ENCODE peak calls at places on chromosomes 3 and 15, in six cellular contexts. W is HepG2, U is K562, Q is A549, T is lower leg skin, C is uterus. Y is an unnamed sample.

GRCh38 chr3:43629741-43630140 is 7.9 kb upstream of the ANO10 start:
- DNase-seq in W (no peak), U (no peak), Q (peak; percentile 26), T (no peak), C (no peak), Y (no peak)

GRCh38 chr3:113897373-113897777 is 50.4 kb upstream of the ZDHHC23 start:
- DNase-seq in W (no peak), U (no peak), Q (no peak), T (no peak), C (no peak), Y (no peak)

GRCh38 chr15:95760508-95760907 is 570.0 kb upstream of the NR2F2 start:
- DNase-seq in W (peak; percentile 30), U (no peak), Q (peak; percentile 68), T (no peak), C (no peak), Y (peak; percentile 60)

GRCh38 chr3:185337231-185337816 is 25.6 kb upstream of the MAP3K13 start:
- DNase-seq in W (peak; percentile 64), U (no peak), Q (peak; percentile 78), T (no peak), C (no peak), Y (no peak)

GRCh38 chr3:47016934-47017435 is 37.5 kb downstream of the NBEAL2 start:
- DNase-seq in W (no peak), U (peak; percentile 80), Q (no peak), T (no peak), C (no peak), Y (peak; percentile 97)

GRCh38 chr3:115843206-115843605 is 219.9 kb downstream of the GAP43 start:
- DNase-seq in W (peak; percentile 95), U (no peak), Q (no peak), T (no peak), C (no peak), Y (no peak)

GRCh38 chr3:196108075-196108743 is 26.3 kb upstream of the TFRC start:
- DNase-seq in W (no peak), U (peak; percentile 88), Q (no peak), T (peak; percentile 24), C (no peak), Y (no peak)

GRCh38 chr3:43004282-43004681 is 25.2 kb downstream of the GASK1A start:
- DNase-seq in W (no peak), U (no peak), Q (no peak), T (no peak), C (no peak), Y (no peak)

GRCh38 chr3:89682556-89682955 is 575.1 kb downstream of the EPHA3 start:
- DNase-seq in W (no peak), U (no peak), Q (no peak), T (no peak), C (no peak), Y (no peak)

GRCh38 chr3:4948395-4948794 is 30.8 kb upstream of the BHLHE40 start:
- DNase-seq in W (no peak), U (no peak), Q (peak; percentile 33), T (no peak), C (no peak), Y (no peak)

GRCh38 chr3:15055019-15055557 is 10.0 kb downstream of the MRPS25 start:
- DNase-seq in W (no peak), U (peak; percentile 55), Q (no peak), T (no peak), C (no peak), Y (peak; percentile 34)

GRCh38 chr15:75036269-75036668 is 12.9 kb downstream of the PPCDC start:
- DNase-seq in W (no peak), U (peak; percentile 43), Q (peak; percentile 44), T (no peak), C (no peak), Y (peak; percentile 40)

DNA sequence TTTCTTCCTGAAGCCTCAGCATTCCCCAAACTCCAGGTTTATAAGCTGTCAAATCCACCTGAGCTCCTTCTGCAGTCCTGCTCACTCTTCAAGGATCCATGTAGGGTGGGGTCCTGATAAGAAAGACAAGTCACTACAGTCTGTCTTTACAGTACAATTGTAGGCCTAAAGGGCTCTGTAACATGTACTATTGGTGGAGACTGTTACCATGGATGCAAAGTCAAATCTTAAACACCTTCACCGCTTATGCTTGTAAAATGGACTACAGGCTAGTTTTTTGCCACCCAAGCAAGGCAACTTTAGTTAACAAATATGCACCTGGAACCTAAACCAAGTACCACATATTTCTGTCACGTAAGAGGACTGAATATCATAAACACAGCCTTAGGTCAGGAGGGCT is 44.7 kb downstream of the CBLB start:
- DNase-seq in W (no peak), U (no peak), Q (no peak), T (no peak), C (no peak), Y (no peak)
- TF ChIP-seq POLR2A in W (no peak), U (no peak), Q (no peak), T (no peak), C (no peak), Y (no peak)

DNA sequence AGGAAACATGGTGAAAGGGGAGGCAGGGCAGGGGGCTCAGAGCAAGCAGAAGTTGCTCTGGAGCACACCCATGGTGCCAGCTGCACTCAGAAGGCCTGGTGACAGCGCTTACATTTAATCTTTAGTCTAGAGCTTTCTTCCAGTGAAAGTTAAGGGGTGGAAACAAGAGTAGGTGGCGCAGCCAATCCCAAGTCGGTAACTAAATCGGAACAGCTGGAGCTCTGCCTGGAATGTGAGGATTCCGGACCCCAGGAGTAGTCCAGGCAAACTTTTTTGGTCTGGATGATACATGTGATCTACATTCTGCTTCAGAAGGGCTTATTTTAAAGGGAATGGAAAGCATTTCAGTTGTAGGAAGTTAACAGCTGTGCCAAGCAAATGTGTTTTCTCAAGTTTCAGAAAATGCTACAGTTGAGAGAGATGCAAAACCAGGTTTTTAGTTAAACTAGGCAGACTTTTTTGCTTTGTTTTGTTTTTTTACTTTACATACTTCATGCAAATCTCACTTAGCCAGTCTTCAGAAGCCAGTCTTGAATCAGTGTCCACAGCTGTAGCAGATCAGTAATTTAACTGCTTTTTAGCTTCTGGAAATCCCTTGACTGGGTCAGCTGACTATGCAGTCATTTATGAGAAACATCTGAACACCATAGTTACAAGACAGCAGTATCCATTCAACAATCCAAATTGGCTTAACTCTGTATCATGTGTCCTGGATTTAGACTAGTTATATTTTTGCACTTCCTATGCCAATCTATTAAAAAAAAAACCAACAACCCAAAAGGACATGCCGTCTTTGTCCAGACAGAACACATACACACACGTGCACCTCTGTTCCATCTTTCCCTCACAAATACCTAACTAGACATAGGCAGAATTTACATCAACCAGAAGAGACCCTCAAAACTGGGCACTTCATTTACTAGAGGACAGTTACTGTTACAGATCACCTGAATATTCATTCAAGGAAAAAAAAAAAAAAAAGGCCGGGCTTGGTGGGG is 33.2 kb downstream of the ZNF106 start:
- DNase-seq in W (no peak), U (no peak), Q (no peak), T (peak; percentile 56), C (peak; percentile 81), Y (no peak)
- TF ChIP-seq POLR2A in W (no peak), U (no peak), Q (no peak), T (no peak), C (peak; percentile 48), Y (no peak)

GRCh38 chr15:51647128-51647562 is 24.6 kb upstream of the DMXL2 start:
- DNase-seq in W (no peak), U (peak; percentile 40), Q (no peak), T (peak; percentile 24), C (no peak), Y (peak; percentile 80)
- TF ChIP-seq POLR2A in W (no peak), U (no peak), Q (no peak), T (no peak), C (no peak), Y (no peak)

DNA sequence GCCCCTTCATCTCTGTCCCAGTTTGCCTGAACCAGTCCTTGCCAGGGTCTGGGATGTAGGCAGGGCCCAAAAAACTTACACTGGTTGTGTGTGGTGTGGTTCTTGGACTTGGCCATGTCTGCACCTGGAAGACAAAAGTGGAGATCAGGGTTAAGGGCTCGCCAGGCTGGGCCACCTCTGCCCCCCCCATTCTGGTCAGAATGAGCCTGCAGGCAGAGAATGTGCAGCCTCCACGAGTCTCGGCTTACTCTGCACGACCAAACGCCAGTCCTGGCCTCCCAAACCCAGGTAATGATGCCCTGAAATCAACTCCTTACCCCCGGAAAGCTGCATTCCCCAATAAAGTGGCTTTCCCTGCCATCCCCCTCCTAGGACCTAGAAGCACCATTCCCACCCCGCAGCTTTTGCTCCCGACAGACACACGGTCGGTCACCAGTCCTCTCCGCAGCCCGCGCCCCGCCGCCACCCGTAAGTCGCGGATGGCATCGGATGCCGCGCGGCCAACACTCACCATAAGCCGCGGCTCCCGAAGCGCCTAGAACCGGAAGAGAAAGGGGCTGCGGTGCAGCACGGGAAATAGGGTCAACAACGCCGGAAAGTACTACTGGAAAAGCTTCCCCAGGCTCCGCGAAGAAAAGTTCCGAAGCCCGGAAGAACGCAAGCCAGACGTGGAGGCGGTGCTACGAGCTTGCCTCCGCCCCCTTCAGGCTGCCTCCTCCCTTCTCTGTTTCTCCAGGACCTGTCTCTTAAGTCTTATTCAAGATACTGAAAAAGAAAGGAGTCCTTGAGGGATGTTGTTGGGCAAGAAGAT is at the start of gene RPL29:
- DNase-seq in W (peak; percentile 87), U (peak; percentile 79), Q (peak; percentile 92), T (peak; percentile 94), C (peak; percentile 94), Y (peak; percentile 96)
- TF ChIP-seq POLR2A in W (peak; percentile 95), U (peak; percentile 98), Q (peak; percentile 78), T (no peak), C (peak; percentile 41), Y (peak; percentile 95)

DNA sequence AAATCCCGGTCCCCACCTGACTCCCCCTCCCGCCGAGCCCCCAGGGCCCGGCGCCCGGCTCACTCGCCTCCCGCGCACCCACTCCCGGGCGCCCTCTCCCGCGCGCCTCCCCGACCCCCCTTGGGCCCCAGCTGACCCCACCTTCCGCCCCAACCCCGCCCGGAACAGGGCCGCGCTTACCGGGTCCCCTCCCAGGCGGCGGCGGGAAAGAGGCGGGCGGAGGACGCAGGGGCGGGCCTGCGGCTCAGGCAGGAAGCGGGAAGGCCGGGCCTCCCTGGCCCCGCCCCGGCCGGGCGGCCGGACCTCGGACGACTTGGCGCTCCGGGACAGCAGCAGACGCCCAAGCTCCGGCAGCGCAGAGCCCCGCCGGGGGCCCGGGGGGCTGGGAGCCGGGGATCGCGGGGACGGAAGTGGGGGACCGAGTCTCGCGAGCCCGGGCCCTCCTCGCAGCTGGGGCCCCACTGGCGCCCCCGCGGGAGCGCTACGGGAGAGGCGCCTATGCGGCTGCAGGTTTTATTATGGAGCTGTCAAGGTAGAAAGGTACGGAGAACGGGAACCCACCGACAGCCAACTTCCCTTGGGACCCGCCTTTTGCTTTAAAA is at the start of gene SLC41A3:
- DNase-seq in W (peak; percentile 80), U (peak; percentile 86), Q (peak; percentile 81), T (peak; percentile 89), C (peak; percentile 87), Y (peak; percentile 94)
- TF ChIP-seq POLR2A in W (peak; percentile 71), U (peak; percentile 61), Q (peak; percentile 1), T (no peak), C (peak; percentile 47), Y (peak; percentile 75)

GRCh38 chr3:49929333-49930240 is at the start of gene MON1A:
- DNase-seq in W (peak; percentile 91), U (peak; percentile 82), Q (peak; percentile 86), T (peak; percentile 93), C (peak; percentile 95), Y (peak; percentile 88)
- TF ChIP-seq POLR2A in W (peak; percentile 79), U (peak; percentile 74), Q (peak; percentile 22), T (no peak), C (peak; percentile 21), Y (peak; percentile 47)

GRCh38 chr3:154121236-154122095 is at the start of gene ARHGEF26:
- DNase-seq in W (peak; percentile 44), U (peak; percentile 95), Q (peak; percentile 82), T (peak; percentile 88), C (peak; percentile 89), Y (peak; percentile 30)
- TF ChIP-seq POLR2A in W (peak; percentile 41), U (no peak), Q (peak; percentile 55), T (no peak), C (peak; percentile 22), Y (no peak)